ENCODE peak calls at places on chromosome 4, in four cellular contexts. One of them, this sample, is unnamed.

GRCh38 chr4:26594778-26595177 is 10.9 kb downstream of the TBC1D19 start:
- DNase-seq in GM20000: no peak
- DNase-seq in NCI-H226: no peak
- DNase-seq in stimulated activated effector memory CD8-positive, alpha-beta T cell treated with anti-CD3 and anti-CD28 coated beads, Interleukin-12 subunit alpha, Interleukin-12 subunit beta, amount 100 ng/mL, for 72 hours: no peak
- DNase-seq in this sample: no peak

GRCh38 chr4:122722256-122722655 is 10.2 kb upstream of the BBS12 start:
- DNase-seq in GM20000: no peak
- DNase-seq in NCI-H226: no peak
- DNase-seq in stimulated activated effector memory CD8-positive, alpha-beta T cell treated with anti-CD3 and anti-CD28 coated beads, Interleukin-12 subunit alpha, Interleukin-12 subunit beta, amount 100 ng/mL, for 72 hours: no peak
- DNase-seq in this sample: no peak

GRCh38 chr4:186900232-186900900 is 176.7 kb upstream of the FAT1 start:
- DNase-seq in NCI-H226: peak; percentile 31
- DNase-seq in stimulated activated effector memory CD8-positive, alpha-beta T cell treated with anti-CD3 and anti-CD28 coated beads, Interleukin-12 subunit alpha, Interleukin-12 subunit beta, amount 100 ng/mL, for 72 hours: no peak
- DNase-seq in GM20000: no peak
- DNase-seq in this sample: no peak

GRCh38 chr4:186932631-186933150 is 209.0 kb upstream of the FAT1 start:
- DNase-seq in GM20000: no peak
- DNase-seq in NCI-H226: no peak
- DNase-seq in stimulated activated effector memory CD8-positive, alpha-beta T cell treated with anti-CD3 and anti-CD28 coated beads, Interleukin-12 subunit alpha, Interleukin-12 subunit beta, amount 100 ng/mL, for 72 hours: no peak
- DNase-seq in this sample: no peak

GRCh38 chr4:184588893-184589292 is 60.4 kb downstream of the CASP3 start:
- DNase-seq in NCI-H226: no peak
- DNase-seq in GM20000: no peak
- DNase-seq in stimulated activated effector memory CD8-positive, alpha-beta T cell treated with anti-CD3 and anti-CD28 coated beads, Interleukin-12 subunit alpha, Interleukin-12 subunit beta, amount 100 ng/mL, for 72 hours: no peak
- DNase-seq in this sample: no peak

GRCh38 chr4:87745058-87745842 is 54.1 kb upstream of the IBSP start:
- DNase-seq in GM20000: no peak
- DNase-seq in stimulated activated effector memory CD8-positive, alpha-beta T cell treated with anti-CD3 and anti-CD28 coated beads, Interleukin-12 subunit alpha, Interleukin-12 subunit beta, amount 100 ng/mL, for 72 hours: no peak
- DNase-seq in NCI-H226: no peak
- DNase-seq in this sample: no peak

GRCh38 chr4:38730493-38730829 is 52.3 kb downstream of the TLR10 start:
- DNase-seq in NCI-H226: no peak
- DNase-seq in stimulated activated effector memory CD8-positive, alpha-beta T cell treated with anti-CD3 and anti-CD28 coated beads, Interleukin-12 subunit alpha, Interleukin-12 subunit beta, amount 100 ng/mL, for 72 hours: no peak
- DNase-seq in GM20000: no peak
- DNase-seq in this sample: no peak

GRCh38 chr4:109465065-109465464 is 31.4 kb downstream of the SEC24B start:
- DNase-seq in GM20000: no peak
- DNase-seq in NCI-H226: no peak
- DNase-seq in stimulated activated effector memory CD8-positive, alpha-beta T cell treated with anti-CD3 and anti-CD28 coated beads, Interleukin-12 subunit alpha, Interleukin-12 subunit beta, amount 100 ng/mL, for 72 hours: no peak
- DNase-seq in this sample: no peak